ENCODE peak calls at places on chromosome 21, in four cellular contexts. C is IMR-90; F is CD4-positive, CD25-positive, alpha-beta regulatory T cell; O is ovary. Q is an unnamed sample.

GRCh38 chr21:35254006-35254751 is 205.1 kb upstream of the RUNX1 start:
- DNase-seq in F (no peak), O (peak; percentile 24), C (peak; percentile 87), Q (no peak)

GRCh38 chr21:34821717-34822116 is 152.9 kb downstream of the CLIC6 start:
- DNase-seq in C (no peak), O (no peak), F (no peak), Q (no peak)

GRCh38 chr21:36769051-36769867 is 70.3 kb downstream of the SIM2 start:
- DNase-seq in O (no peak), C (peak; percentile 61), F (no peak), Q (no peak)

GRCh38 chr21:25942145-25942544 is 207.4 kb downstream of the GABPA start:
- DNase-seq in C (no peak), F (no peak), O (no peak), Q (no peak)

GRCh38 chr21:26332873-26333272 is 162.3 kb upstream of the APP start:
- DNase-seq in O (no peak), F (no peak), C (no peak), Q (no peak)

GRCh38 chr21:44985441-44986401 is 45.9 kb downstream of the SLX9 start:
- DNase-seq in O (no peak), F (no peak), C (no peak), Q (no peak)

GRCh38 chr21:45004059-45004422 is 64.2 kb downstream of the SLX9 start:
- DNase-seq in F (no peak), C (no peak), O (no peak), Q (no peak)

GRCh38 chr21:29342394-29342957 is 43.8 kb downstream of the BACH1 start:
- DNase-seq in O (no peak), F (peak; percentile 10), C (peak; percentile 99), Q (no peak)

GRCh38 chr21:36211660-36212512 is 55.3 kb downstream of the DOP1B start:
- DNase-seq in F (no peak), O (no peak), C (peak; percentile 93), Q (no peak)

GRCh38 chr21:27260728-27261127 is 293.8 kb upstream of the ADAMTS5 start:
- DNase-seq in O (no peak), C (no peak), F (no peak), Q (no peak)

GRCh38 chr21:35737899-35738341 is 322.4 kb downstream of the SETD4 start:
- DNase-seq in F (no peak), C (no peak), O (no peak), Q (no peak)

GRCh38 chr21:18218331-18218730 is 26.3 kb upstream of the CHODL start:
- DNase-seq in O (no peak), C (no peak), F (no peak), Q (no peak)

GRCh38 chr21:16563795-16564194 is 834.0 kb downstream of the USP25 start:
- DNase-seq in F (no peak), O (no peak), C (no peak), Q (no peak)

GRCh38 chr21:36100971-36101641 is 31.3 kb downstream of the CBR1 start:
- DNase-seq in O (no peak), C (no peak), F (no peak), Q (no peak)

GRCh38 chr21:38843806-38844479 is 38.2 kb downstream of the ETS2 start:
- DNase-seq in O (no peak), C (peak; percentile 86), F (no peak), Q (no peak)

GRCh38 chr21:38850277-38850951 is 44.7 kb downstream of the ETS2 start:
- DNase-seq in F (no peak), C (no peak), O (no peak), Q (no peak)

GRCh38 chr21:38848187-38848609 is 42.5 kb downstream of the ETS2 start:
- DNase-seq in C (no peak), O (no peak), F (no peak), Q (no peak)

GRCh38 chr21:38849776-38850175 is 44.0 kb downstream of the ETS2 start:
- DNase-seq in O (no peak), F (no peak), C (no peak), Q (no peak)

GRCh38 chr21:38847556-38847955 is 41.8 kb downstream of the ETS2 start:
- DNase-seq in C (no peak), O (no peak), F (no peak), Q (no peak)
- H3K4me3 ChIP-seq in C (no peak overlapping the region), O (no peak overlapping the region), F (no peak overlapping the region), Q (no peak overlapping the region)

DNA sequence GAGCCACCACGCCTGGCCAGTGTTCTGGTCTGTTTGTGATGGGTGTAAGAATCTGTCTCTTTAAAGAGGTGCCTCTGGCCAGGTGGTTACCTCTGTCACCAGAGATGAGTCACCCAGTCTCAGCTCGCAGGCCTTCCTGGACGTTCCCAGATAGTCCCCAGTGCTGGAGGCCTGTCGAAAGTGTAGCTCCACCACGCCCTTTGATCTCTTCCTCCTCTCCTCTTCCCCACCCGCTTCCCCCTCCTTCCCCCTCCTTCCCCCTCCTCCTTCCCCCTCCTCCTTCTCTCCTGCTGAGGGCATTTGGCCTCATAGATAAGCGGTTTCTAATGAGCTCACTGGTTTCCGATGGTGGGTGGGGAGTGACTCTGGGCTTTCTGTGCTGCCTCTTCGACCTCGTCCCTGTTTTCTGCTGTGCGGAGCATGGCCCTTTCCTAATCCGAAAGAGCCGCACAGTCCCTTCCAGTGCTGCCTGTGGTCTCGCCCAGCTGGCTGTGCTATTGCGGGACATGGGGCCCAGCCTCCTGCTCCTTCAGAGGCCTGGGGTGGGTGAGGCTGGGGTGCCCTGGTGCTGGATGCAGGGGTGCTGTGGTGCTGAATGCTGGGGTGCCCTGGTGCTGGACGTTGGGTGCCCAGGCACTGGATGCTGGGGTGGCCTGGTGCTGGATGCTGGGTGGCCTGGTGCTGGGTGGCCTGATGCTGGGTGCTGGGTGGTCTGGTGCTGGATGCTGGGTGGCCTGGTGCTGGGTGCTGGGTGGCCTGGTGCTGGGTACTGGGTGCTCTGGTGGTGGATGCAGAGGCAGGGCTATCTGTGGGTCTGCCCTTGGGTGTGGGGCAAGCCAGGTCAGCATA is 19.2 kb downstream of the AGPAT3 start:
- DNase-seq in F (peak; percentile 42), C (no peak), O (no peak), Q (no peak)
- H3K9me3 ChIP-seq in F (no peaks in the 10 kb centered on the region), C (no peaks in the 10 kb centered on the region), O (no peaks in the 10 kb centered on the region), Q (no peaks in the 10 kb centered on the region)

GRCh38 chr21:41777934-41778815 is 11.3 kb upstream of the RIPK4 start:
- DNase-seq in C (peak; percentile 69), O (peak; percentile 88), F (no peak), Q (no peak)
- H3K4me3 ChIP-seq in C (no peak overlapping the region), O (no peak overlapping the region), F (no peak overlapping the region), Q (no peak overlapping the region)

GRCh38 chr21:43188712-43189151 is 19.9 kb downstream of the CRYAA start:
- DNase-seq in C (no peak), O (no peak), F (no peak), Q (no peak)
- H3K9me3 ChIP-seq in C (no peaks in the 10 kb centered on the region), O (no peaks in the 10 kb centered on the region), F (no peaks in the 10 kb centered on the region), Q (no peaks in the 10 kb centered on the region)

GRCh38 chr21:31397515-31397926 is 53.5 kb upstream of the TIAM1 start:
- DNase-seq in F (no peak), C (no peak), O (no peak), Q (no peak)
- H3K4me3 ChIP-seq in F (peak overlapping the region; percentile 40), C (no peak overlapping the region), O (no peak overlapping the region), Q (no peak overlapping the region)

DNA sequence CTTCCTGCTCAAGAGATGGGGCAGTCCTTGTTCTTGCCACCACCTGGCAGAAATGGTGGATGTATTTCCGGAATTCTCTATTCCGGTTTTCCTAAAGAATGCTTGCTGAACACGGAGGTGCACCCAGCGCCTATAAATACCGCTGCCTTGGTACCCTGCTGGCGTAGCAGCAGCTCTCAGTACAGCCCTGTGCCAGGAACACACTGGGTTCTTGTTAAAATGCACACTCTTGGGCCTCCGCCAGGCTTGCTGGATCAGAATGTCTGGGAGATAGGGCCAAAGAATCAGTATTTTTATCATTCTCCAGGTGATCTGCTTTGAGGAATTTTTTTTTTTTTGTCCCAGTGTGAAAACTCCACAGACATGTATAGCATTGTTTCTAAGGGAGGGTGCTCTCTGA is 54.2 kb downstream of the IGSF5 start:
- DNase-seq in C (no peak), O (no peak), F (no peak), Q (no peak)
- H3K9me3 ChIP-seq in C (peaks cover 32% of the 10 kb centered on the region), O (no peaks in the 10 kb centered on the region), F (no peaks in the 10 kb centered on the region), Q (no peaks in the 10 kb centered on the region)

GRCh38 chr21:33586927-33587326 is 1.6 kb downstream of the DONSON start:
- DNase-seq in O (no peak), C (no peak), F (no peak), Q (no peak)

GRCh38 chr21:33584455-33584854 is 4.0 kb downstream of the DONSON start:
- DNase-seq in C (no peak), O (no peak), F (no peak), Q (no peak)

GRCh38 chr21:33587792-33588484 is 546 bp downstream of the DONSON start:
- DNase-seq in F (peak; percentile 48), O (peak; percentile 48), C (peak; percentile 20), Q (peak; percentile 2)

GRCh38 chr21:33588485-33589335 is at the start of gene DONSON:
- DNase-seq in C (peak; percentile 73), O (peak; percentile 82), F (peak; percentile 84), Q (peak; percentile 86)
- H3K4me3 ChIP-seq in C (peak within 1 kb of the TSS; percentile 85), O (peak within 1 kb of the TSS; percentile 65), F (peak within 1 kb of the TSS; percentile 86), Q (peak within 1 kb of the TSS; percentile 97)

GRCh38 chr21:23045955-23046354 is 2047.7 kb downstream of the NCAM2 start:
- DNase-seq in F (no peak), O (no peak), C (no peak), Q (no peak)
- H3K9me3 ChIP-seq in F (peaks cover 2% of the 10 kb centered on the region), O (no peaks in the 10 kb centered on the region), C (peaks cover 6% of the 10 kb centered on the region), Q (no peaks in the 10 kb centered on the region)

DNA sequence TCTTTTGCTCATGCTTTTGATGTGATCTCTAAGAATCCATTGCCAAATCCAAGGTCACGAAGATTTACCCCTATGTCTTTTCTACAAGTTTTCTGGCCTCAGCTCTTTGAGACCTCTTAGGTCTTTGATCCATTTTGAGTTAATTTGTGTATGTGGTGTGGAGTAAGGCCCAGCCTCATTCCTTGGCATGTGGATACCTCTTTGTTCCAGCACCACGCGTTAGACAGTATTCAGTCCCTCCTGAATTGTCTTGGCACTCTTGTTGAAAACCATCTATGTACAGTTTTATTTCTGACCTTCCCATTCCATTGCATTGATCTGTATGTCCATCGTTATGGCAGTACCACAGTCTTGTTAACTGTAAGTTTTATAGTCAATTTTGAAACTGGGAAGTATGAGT is 8.0 kb upstream of the FTCD start:
- DNase-seq in O (no peak), C (no peak), F (no peak), Q (no peak)
- H3K4me3 ChIP-seq in O (no peak overlapping the region), C (no peak overlapping the region), F (no peak overlapping the region), Q (no peak overlapping the region)